ENCODE peak calls at places on chromosome 10, in five cellular contexts. B is stomach, R is right cardiac atrium, W is AG04450, Q is lower lobe of right lung. T is an unnamed sample.

GRCh38 chr10:60872451-60872850 is 71.5 kb downstream of the RHOBTB1 start:
- DNase-seq in B (no peak), R (no peak), W (no peak), Q (no peak), T (no peak)

GRCh38 chr10:9621216-9621615 is 1396.5 kb upstream of the CELF2 start:
- DNase-seq in B (no peak), R (no peak), W (no peak), Q (no peak), T (no peak)

GRCh38 chr10:43304079-43304686 is 37.3 kb upstream of the RASGEF1A start:
- DNase-seq in B (no peak), R (no peak), W (no peak), Q (no peak), T (no peak)

GRCh38 chr10:132591166-132591971 is 53.8 kb downstream of the INPP5A start:
- DNase-seq in B (peak; percentile 77), R (no peak), W (no peak), Q (no peak), T (no peak)

GRCh38 chr10:58412502-58412961 is 27.3 kb downstream of the TFAM start:
- DNase-seq in B (no peak), R (no peak), W (peak; percentile 26), Q (no peak), T (no peak)

GRCh38 chr10:101578803-101579515 is 9.1 kb downstream of the POLL start:
- DNase-seq in B (no peak), R (peak; percentile 44), W (no peak), Q (no peak), T (no peak)

GRCh38 chr10:17483079-17483478 is 28.7 kb upstream of the ST8SIA6 start:
- DNase-seq in B (no peak), R (no peak), W (no peak), Q (no peak), T (no peak)

GRCh38 chr10:17257466-17258321 is 29.7 kb downstream of the VIM start:
- DNase-seq in B (peak; percentile 36), R (no peak), W (no peak), Q (no peak), T (no peak)

GRCh38 chr10:78451592-78451991 is 417.9 kb downstream of the RPS24 start:
- DNase-seq in B (no peak), R (peak; percentile 78), W (no peak), Q (no peak), T (no peak)

GRCh38 chr10:63719174-63719856 is 198.1 kb downstream of the REEP3 start:
- DNase-seq in B (no peak), R (no peak), W (no peak), Q (no peak), T (no peak)

GRCh38 chr10:13788320-13788600 is 201.5 kb downstream of the PRPF18 start:
- DNase-seq in B (no peak), R (no peak), W (no peak), Q (no peak), T (no peak)

GRCh38 chr10:102629661-102630614 is 14.3 kb upstream of the TRIM8 start:
- DNase-seq in B (no peak), R (peak; percentile 61), W (peak; percentile 74), Q (peak; percentile 42), T (peak; percentile 85)

GRCh38 chr10:102628451-102628911 is 15.8 kb upstream of the TRIM8 start:
- DNase-seq in B (no peak), R (peak; percentile 94), W (no peak), Q (peak; percentile 69), T (no peak)

GRCh38 chr10:102627141-102627445 is 17.2 kb upstream of the TRIM8 start:
- DNase-seq in B (no peak), R (no peak), W (no peak), Q (no peak), T (no peak)

GRCh38 chr10:102626026-102626686 is 18.1 kb upstream of the TRIM8 start:
- DNase-seq in B (no peak), R (peak; percentile 58), W (no peak), Q (peak; percentile 32), T (no peak)

GRCh38 chr10:102627446-102628293 is 16.6 kb upstream of the TRIM8 start:
- DNase-seq in B (no peak), R (peak; percentile 84), W (no peak), Q (peak; percentile 62), T (no peak)
- H3K4me3 ChIP-seq in B (no peak overlapping the region), R (no peak overlapping the region), W (no peak overlapping the region), Q (no peak overlapping the region), T (no peak overlapping the region)

GRCh38 chr10:31677198-31678138 is 251.2 kb downstream of the ARHGAP12 start:
- DNase-seq in B (no peak), R (no peak), W (no peak), Q (no peak), T (no peak)

GRCh38 chr10:31679931-31680330 is 248.7 kb downstream of the ARHGAP12 start:
- DNase-seq in B (no peak), R (no peak), W (no peak), Q (no peak), T (no peak)

GRCh38 chr10:31675726-31676125 is 252.9 kb downstream of the ARHGAP12 start:
- DNase-seq in B (no peak), R (no peak), W (no peak), Q (no peak), T (no peak)

GRCh38 chr10:31678139-31678536 is 250.5 kb downstream of the ARHGAP12 start:
- DNase-seq in B (no peak), R (peak; percentile 46), W (no peak), Q (no peak), T (no peak)

GRCh38 chr10:31678573-31679122 is 250.0 kb downstream of the ARHGAP12 start:
- DNase-seq in B (no peak), R (no peak), W (no peak), Q (no peak), T (no peak)
- H3K4me3 ChIP-seq in B (no peak overlapping the region), R (no peak overlapping the region), W (no peak overlapping the region), Q (no peak overlapping the region), T (no peak overlapping the region)

DNA sequence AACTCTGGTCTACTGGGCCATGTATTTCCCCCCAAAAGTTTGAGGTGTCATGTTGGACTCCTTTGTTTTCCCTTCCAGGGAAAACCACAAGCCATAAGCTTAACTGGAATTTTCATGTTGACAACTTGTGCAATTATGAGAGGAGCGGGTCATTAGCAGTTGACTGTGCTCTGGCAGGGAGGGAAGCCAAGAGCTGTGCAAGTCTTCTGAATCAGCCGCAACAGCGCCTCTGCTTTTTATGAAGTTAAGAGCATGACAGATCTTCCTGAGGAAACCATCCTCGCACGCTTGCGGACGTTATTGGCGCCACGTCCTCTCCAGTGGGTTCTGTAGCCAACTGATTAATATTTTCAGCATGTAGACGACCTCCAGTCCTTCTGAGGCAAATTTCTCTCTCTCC is 148.7 kb upstream of the MKI67 start:
- DNase-seq in B (no peak), R (peak; percentile 64), W (no peak), Q (no peak), T (no peak)
- H3K4me3 ChIP-seq in B (no peak overlapping the region), R (no peak overlapping the region), W (no peak overlapping the region), Q (no peak overlapping the region), T (no peak overlapping the region)

GRCh38 chr10:123135415-123136141 is at the start of gene HMX3:
- DNase-seq in B (no peak), R (peak; percentile 52), W (no peak), Q (no peak), T (no peak)

GRCh38 chr10:123133511-123133910 is 2.3 kb upstream of the HMX3 start:
- DNase-seq in B (no peak), R (peak; percentile 18), W (no peak), Q (no peak), T (no peak)

GRCh38 chr10:123136221-123136805 is 543 bp downstream of the HMX3 start:
- DNase-seq in B (no peak), R (peak; percentile 61), W (no peak), Q (no peak), T (no peak)

GRCh38 chr10:123134058-123134914 is 1.5 kb upstream of the HMX3 start:
- DNase-seq in B (no peak), R (peak; percentile 60), W (no peak), Q (no peak), T (no peak)

DNA sequence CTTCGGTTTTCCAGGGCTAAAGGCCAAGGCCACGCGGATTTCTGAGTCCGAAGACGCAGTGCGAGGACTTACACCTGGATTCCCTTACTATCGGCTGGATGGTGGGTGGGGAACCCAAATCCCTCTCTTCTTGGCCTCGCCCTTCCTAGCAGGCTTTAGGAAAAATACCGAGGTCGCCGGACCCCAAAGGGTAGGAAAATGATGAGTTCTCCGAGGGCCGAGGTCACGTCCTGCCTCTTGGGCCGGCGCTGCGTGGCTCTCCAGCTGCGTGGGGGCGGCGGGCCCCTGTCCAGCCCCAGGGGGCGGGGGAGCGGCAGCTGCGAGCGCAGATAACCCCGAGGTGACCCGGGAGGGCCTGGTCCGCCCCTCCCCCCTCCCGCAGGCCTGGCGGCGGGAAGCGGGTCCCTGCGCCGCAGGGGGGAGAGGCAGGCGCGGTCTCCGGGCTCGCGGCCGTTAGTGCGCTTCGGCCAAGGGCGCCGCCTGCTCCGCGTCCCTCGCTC is 805 bp upstream of the HMX3 start:
- DNase-seq in B (no peak), R (peak; percentile 20), W (no peak), Q (no peak), T (no peak)
- H3K4me3 ChIP-seq in B (peak overlapping the region; percentile 40), R (no peak overlapping the region), W (no peak overlapping the region), Q (peak overlapping the region; percentile 53), T (no peak overlapping the region)

GRCh38 chr10:5843814-5844705 is 30.8 kb upstream of the GDI2 start:
- DNase-seq in B (no peak), R (no peak), W (no peak), Q (no peak), T (no peak)

GRCh38 chr10:5835446-5836095 is 22.3 kb upstream of the GDI2 start:
- DNase-seq in B (no peak), R (no peak), W (no peak), Q (no peak), T (no peak)

GRCh38 chr10:5841965-5842364 is 28.7 kb upstream of the GDI2 start:
- DNase-seq in B (no peak), R (no peak), W (no peak), Q (no peak), T (no peak)

GRCh38 chr10:5840314-5841307 is 27.4 kb upstream of the GDI2 start:
- DNase-seq in B (no peak), R (peak; percentile 75), W (no peak), Q (no peak), T (no peak)
- H3K4me3 ChIP-seq in B (no peak overlapping the region), R (no peak overlapping the region), W (no peak overlapping the region), Q (no peak overlapping the region), T (no peak overlapping the region)

DNA sequence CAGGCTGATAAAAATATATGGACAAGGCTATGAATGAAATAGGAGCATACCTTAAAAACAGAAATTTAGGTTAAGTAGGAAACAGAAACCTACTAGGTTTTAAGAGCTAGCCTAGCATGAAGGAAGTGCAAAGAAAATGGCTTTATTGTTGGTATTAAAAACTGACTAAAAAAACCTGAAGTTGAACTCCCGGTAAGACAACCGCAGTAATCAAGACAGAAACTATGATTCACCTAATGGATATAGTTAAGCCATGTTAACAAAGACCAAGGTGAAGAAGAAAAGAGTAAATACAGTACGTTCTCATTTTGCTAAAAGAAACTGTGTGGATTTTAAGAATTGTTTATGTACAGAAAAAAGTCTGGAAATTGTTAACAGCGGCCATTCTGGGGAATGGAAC is 2.5 kb downstream of the RTKN2 start:
- DNase-seq in B (no peak), R (no peak), W (no peak), Q (no peak), T (no peak)
- H3K4me3 ChIP-seq in B (no peak overlapping the region), R (no peak overlapping the region), W (no peak overlapping the region), Q (peak overlapping the region; percentile 76), T (no peak overlapping the region)

DNA sequence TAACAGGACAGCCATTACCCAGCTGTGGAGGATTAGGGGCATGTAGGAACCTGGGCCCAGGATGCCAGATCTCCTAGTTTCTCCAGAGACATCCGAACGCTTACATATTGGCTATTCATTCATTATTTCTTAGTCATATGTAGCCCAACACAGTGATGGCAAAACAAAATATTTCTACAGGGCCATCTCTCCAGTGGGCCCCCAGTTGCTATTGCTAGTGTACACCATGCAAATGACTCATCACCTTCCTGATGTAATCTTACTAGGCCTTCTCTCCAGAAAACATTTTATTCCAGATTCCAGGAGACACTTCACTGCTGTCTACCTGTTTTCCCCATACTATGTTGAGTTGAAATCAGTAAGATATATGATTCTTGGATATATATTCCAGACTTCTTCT is 201.7 kb downstream of the PLXDC2 start:
- DNase-seq in B (no peak), R (no peak), W (no peak), Q (no peak), T (no peak)
- H3K4me3 ChIP-seq in B (no peak overlapping the region), R (no peak overlapping the region), W (no peak overlapping the region), Q (no peak overlapping the region), T (no peak overlapping the region)